ENCODE peak calls at places on chromosomes 3 and 15, in four cellular contexts. One of them, this sample, is unnamed.

GRCh38 chr3:143832433-143832832 is 15.8 kb downstream of the SLC9A9 start:
- DNase-seq in dermis blood vessel endothelial cell: no peak
- DNase-seq in M059J: peak; percentile 15
- DNase-seq in uterus: no peak
- DNase-seq in this sample: no peak

GRCh38 chr3:162586591-162586990 is 1090.0 kb downstream of the OTOL1 start:
- DNase-seq in dermis blood vessel endothelial cell: no peak
- DNase-seq in M059J: peak; percentile 44
- DNase-seq in uterus: no peak
- DNase-seq in this sample: no peak

GRCh38 chr3:108223928-108224327 is 1.7 kb upstream of the IFT57 start:
- DNase-seq in dermis blood vessel endothelial cell: no peak
- DNase-seq in M059J: no peak
- DNase-seq in uterus: no peak
- DNase-seq in this sample: no peak

GRCh38 chr3:48016336-48016973 is at the start of gene MAP4:
- DNase-seq in dermis blood vessel endothelial cell: peak; percentile 56
- DNase-seq in M059J: peak; percentile 27
- DNase-seq in uterus: no peak
- DNase-seq in this sample: no peak

GRCh38 chr3:189144645-189145044 is 27.1 kb upstream of the TPRG1 start:
- DNase-seq in dermis blood vessel endothelial cell: peak; percentile 38
- DNase-seq in M059J: peak; percentile 58
- DNase-seq in uterus: peak; percentile 54
- DNase-seq in this sample: no peak

GRCh38 chr15:32859996-32860395 is 142.2 kb downstream of the GREM1 start:
- DNase-seq in dermis blood vessel endothelial cell: no peak
- DNase-seq in M059J: no peak
- DNase-seq in uterus: no peak
- DNase-seq in this sample: no peak

GRCh38 chr3:33039628-33040027 is 57.3 kb downstream of the GLB1 start:
- DNase-seq in dermis blood vessel endothelial cell: no peak
- DNase-seq in M059J: no peak
- DNase-seq in uterus: no peak
- DNase-seq in this sample: no peak

GRCh38 chr15:91098451-91098850 is 1.6 kb upstream of the SV2B start:
- DNase-seq in dermis blood vessel endothelial cell: no peak
- DNase-seq in M059J: no peak
- DNase-seq in uterus: no peak
- DNase-seq in this sample: no peak

GRCh38 chr3:81378552-81379288 is 382.7 kb downstream of the GBE1 start:
- DNase-seq in dermis blood vessel endothelial cell: no peak
- DNase-seq in M059J: no peak
- DNase-seq in uterus: no peak
- DNase-seq in this sample: no peak

GRCh38 chr3:196127308-196128040 is 45.6 kb upstream of the TFRC start:
- DNase-seq in dermis blood vessel endothelial cell: peak; percentile 13
- DNase-seq in M059J: no peak
- DNase-seq in uterus: no peak
- DNase-seq in this sample: no peak

GRCh38 chr15:99123706-99124451 is 19.0 kb downstream of the SYNM start:
- DNase-seq in dermis blood vessel endothelial cell: peak; percentile 97
- DNase-seq in M059J: peak; percentile 98
- DNase-seq in uterus: peak; percentile 80
- DNase-seq in this sample: peak; percentile 88

GRCh38 chr15:38864827-38865604 is 300.4 kb upstream of the RASGRP1 start:
- DNase-seq in dermis blood vessel endothelial cell: no peak
- DNase-seq in M059J: no peak
- DNase-seq in uterus: peak; percentile 49
- DNase-seq in this sample: peak; percentile 58

GRCh38 chr3:55525436-55525835 is 38.3 kb upstream of the WNT5A start:
- DNase-seq in dermis blood vessel endothelial cell: no peak
- DNase-seq in M059J: no peak
- DNase-seq in uterus: no peak
- DNase-seq in this sample: no peak